ENCODE peak calls at places on chromosome 6, in six cellular contexts. I, A, J, W, C and B are unnamed samples.

GRCh38 chr6:85677243-85677956 is 34.7 kb upstream of the SYNCRIP start:
- DNase-seq in I (no peak), J (no peak), A (peak), C (peak), W (no peak), B (no peak)

GRCh38 chr6:41940759-41941279 is 789 bp downstream of the CCND3 start:
- DNase-seq in I (peak), W (peak), J (peak), C (peak), A (no peak), B (peak)

GRCh38 chr6:142242269-142242668 is 59.5 kb upstream of the ADGRG6 start:
- DNase-seq in W (no peak), C (no peak), J (no peak), I (no peak), A (peak), B (no peak)

GRCh38 chr6:104862456-104862855 is 2.7 kb upstream of the HACE1 start:
- DNase-seq in A (no peak), J (no peak), W (no peak), I (no peak), C (no peak), B (no peak)

GRCh38 chr6:41767112-41767946 is 12.4 kb downstream of the FRS3 start:
- DNase-seq in J (no peak), I (peak), W (peak), C (peak), A (peak), B (no peak)

GRCh38 chr6:89985744-89986493 is 91.7 kb downstream of the GJA10 start:
- DNase-seq in C (peak), W (no peak), J (no peak), A (peak), I (no peak), B (no peak)

GRCh38 chr6:164532546-164533362 is 776.7 kb downstream of the C6orf118 start:
- DNase-seq in J (no peak), W (no peak), A (no peak), I (no peak), C (no peak), B (no peak)

GRCh38 chr6:47292944-47293343 is 16.8 kb downstream of the TNFRSF21 start:
- DNase-seq in C (no peak), A (peak), I (no peak), W (no peak), J (no peak), B (no peak)

GRCh38 chr6:151445482-151445881 is 6.4 kb downstream of the RMND1 start:
- DNase-seq in A (peak), I (no peak), W (no peak), J (no peak), C (peak), B (no peak)

GRCh38 chr6:43627008-43627825 is 1.8 kb downstream of the GTPBP2 start:
- DNase-seq in C (peak), J (peak), I (no peak), A (peak), W (peak), B (peak)

GRCh38 chr6:151723152-151723551 is 84.3 kb upstream of the ESR1 start:
- DNase-seq in I (no peak), J (no peak), W (no peak), A (no peak), C (no peak), B (no peak)